ENCODE peak calls at places on chromosomes 2 and 18, in four cellular contexts. One of them, this sample, is unnamed.

GRCh38 chr2:18149660-18150246 is 271.3 kb downstream of the KCNS3 start:
- DNase-seq in AG04450: peak; percentile 30
- DNase-seq in heart right ventricle: no peak
- DNase-seq in H9: no peak
- DNase-seq in this sample: peak; percentile 17

GRCh38 chr2:133822901-133823550 is 254.8 kb upstream of the NCKAP5 start:
- DNase-seq in AG04450: no peak
- DNase-seq in heart right ventricle: no peak
- DNase-seq in H9: no peak
- DNase-seq in this sample: no peak

GRCh38 chr2:227703961-227704360 is 13.9 kb downstream of the SLC19A3 start:
- DNase-seq in AG04450: no peak
- DNase-seq in heart right ventricle: no peak
- DNase-seq in H9: no peak
- DNase-seq in this sample: no peak

GRCh38 chr2:233107011-233107410 is 46.9 kb downstream of the INPP5D start:
- DNase-seq in AG04450: no peak
- DNase-seq in heart right ventricle: no peak
- DNase-seq in H9: no peak
- DNase-seq in this sample: no peak

GRCh38 chr18:43671431-43671830 is 394.1 kb upstream of the SYT4 start:
- DNase-seq in AG04450: no peak
- DNase-seq in heart right ventricle: no peak
- DNase-seq in H9: no peak
- DNase-seq in this sample: no peak

GRCh38 chr2:114642371-114642770 is 199.9 kb downstream of the DPP10 start:
- DNase-seq in AG04450: no peak
- DNase-seq in heart right ventricle: no peak
- DNase-seq in H9: no peak
- DNase-seq in this sample: no peak

GRCh38 chr2:127516031-127516430 is 10.3 kb downstream of the IWS1 start:
- DNase-seq in AG04450: no peak
- DNase-seq in heart right ventricle: peak; percentile 82
- DNase-seq in H9: no peak
- DNase-seq in this sample: no peak

GRCh38 chr2:172148246-172148645 is 45.5 kb upstream of the DLX2 start:
- DNase-seq in AG04450: no peak
- DNase-seq in heart right ventricle: no peak
- DNase-seq in H9: no peak
- DNase-seq in this sample: no peak

GRCh38 chr2:28413896-28414290 is 21.2 kb downstream of the FOSL2 start:
- DNase-seq in AG04450: no peak
- DNase-seq in heart right ventricle: no peak
- DNase-seq in H9: no peak
- DNase-seq in this sample: no peak

GRCh38 chr2:168992026-168992425 is 39.1 kb downstream of the ABCB11 start:
- DNase-seq in AG04450: no peak
- DNase-seq in heart right ventricle: no peak
- DNase-seq in H9: no peak
- DNase-seq in this sample: no peak

GRCh38 chr2:10310489-10310888 is 7.8 kb downstream of the HPCAL1 start:
- DNase-seq in AG04450: no peak
- DNase-seq in heart right ventricle: no peak
- DNase-seq in H9: no peak
- DNase-seq in this sample: no peak

GRCh38 chr2:239087041-239087710 is 239.3 kb downstream of the TWIST2 start:
- DNase-seq in AG04450: no peak
- DNase-seq in heart right ventricle: no peak
- DNase-seq in H9: no peak
- DNase-seq in this sample: no peak

GRCh38 chr2:96967964-96968363 is 18.4 kb downstream of the FAM178B start:
- DNase-seq in AG04450: no peak
- DNase-seq in heart right ventricle: no peak
- DNase-seq in H9: no peak
- DNase-seq in this sample: no peak

GRCh38 chr18:9914334-9914583 is 443 bp downstream of the VAPA start:
- DNase-seq in AG04450: no peak
- DNase-seq in heart right ventricle: no peak
- DNase-seq in H9: no peak
- DNase-seq in this sample: no peak

GRCh38 chr18:51110073-51110797 is 80.2 kb downstream of the SMAD4 start:
- DNase-seq in AG04450: no peak
- DNase-seq in heart right ventricle: peak; percentile 76
- DNase-seq in H9: peak; percentile 83
- DNase-seq in this sample: no peak

GRCh38 chr18:43160509-43160908 is 45.0 kb upstream of the RIT2 start:
- DNase-seq in AG04450: no peak
- DNase-seq in heart right ventricle: no peak
- DNase-seq in H9: no peak
- DNase-seq in this sample: no peak

GRCh38 chr2:120013569-120014223 is 819 bp downstream of the EPB41L5 start:
- DNase-seq in AG04450: no peak
- DNase-seq in heart right ventricle: peak; percentile 27
- DNase-seq in H9: peak; percentile 71
- DNase-seq in this sample: no peak

GRCh38 chr2:19362094-19362649 is 3.7 kb upstream of the OSR1 start:
- DNase-seq in AG04450: no peak
- DNase-seq in heart right ventricle: no peak
- DNase-seq in H9: no peak
- DNase-seq in this sample: no peak

GRCh38 chr2:210128961-210129360 is 42.2 kb downstream of the KANSL1L start:
- DNase-seq in AG04450: no peak
- DNase-seq in heart right ventricle: no peak
- DNase-seq in H9: no peak
- DNase-seq in this sample: no peak

GRCh38 chr2:19158899-19159298 is 199.5 kb downstream of the OSR1 start:
- DNase-seq in AG04450: no peak
- DNase-seq in heart right ventricle: no peak
- DNase-seq in H9: no peak
- DNase-seq in this sample: no peak

GRCh38 chr18:67318651-67319050 is 197.9 kb downstream of the DSEL start:
- DNase-seq in AG04450: peak; percentile 16
- DNase-seq in heart right ventricle: no peak
- DNase-seq in H9: no peak
- DNase-seq in this sample: no peak

GRCh38 chr2:45330617-45331016 is 280.4 kb downstream of the SRBD1 start:
- DNase-seq in AG04450: no peak
- DNase-seq in heart right ventricle: no peak
- DNase-seq in H9: no peak
- DNase-seq in this sample: no peak

GRCh38 chr2:153477096-153477555 is 1.4 kb downstream of the RPRM start:
- DNase-seq in AG04450: no peak
- DNase-seq in heart right ventricle: peak; percentile 12
- DNase-seq in H9: peak; percentile 67
- DNase-seq in this sample: no peak

GRCh38 chr2:240597054-240597418 is 10.5 kb downstream of the CAPN10 start:
- DNase-seq in AG04450: no peak
- DNase-seq in heart right ventricle: no peak
- DNase-seq in H9: no peak
- DNase-seq in this sample: no peak

GRCh38 chr18:1408331-1408835 is 503.7 kb downstream of the ADCYAP1 start:
- DNase-seq in AG04450: no peak
- DNase-seq in heart right ventricle: no peak
- DNase-seq in H9: no peak
- DNase-seq in this sample: no peak

GRCh38 chr2:225173909-225174308 is 131.6 kb upstream of the DOCK10 start:
- DNase-seq in AG04450: no peak
- DNase-seq in heart right ventricle: no peak
- DNase-seq in H9: no peak
- DNase-seq in this sample: no peak

GRCh38 chr2:46297546-46298271 is 502 bp downstream of the EPAS1 start:
- DNase-seq in AG04450: no peak
- DNase-seq in heart right ventricle: peak; percentile 70
- DNase-seq in H9: peak; percentile 72
- DNase-seq in this sample: no peak

GRCh38 chr2:72576861-72577260 is 249.0 kb downstream of the EXOC6B start:
- DNase-seq in AG04450: no peak
- DNase-seq in heart right ventricle: no peak
- DNase-seq in H9: no peak
- DNase-seq in this sample: no peak

GRCh38 chr2:9082158-9082557 is 78.7 kb upstream of the MBOAT2 start:
- DNase-seq in AG04450: no peak
- DNase-seq in heart right ventricle: no peak
- DNase-seq in H9: no peak
- DNase-seq in this sample: no peak

GRCh38 chr2:46751897-46752296 is 163.7 kb downstream of the MCFD2 start:
- DNase-seq in AG04450: no peak
- DNase-seq in heart right ventricle: no peak
- DNase-seq in H9: no peak
- DNase-seq in this sample: no peak

GRCh38 chr2:171149986-171150693 is 10.6 kb downstream of the TLK1 start:
- DNase-seq in AG04450: no peak
- DNase-seq in heart right ventricle: no peak
- DNase-seq in H9: no peak
- DNase-seq in this sample: no peak

GRCh38 chr2:29129586-29130281 is 14.5 kb downstream of the CLIP4 start:
- DNase-seq in AG04450: no peak
- DNase-seq in heart right ventricle: no peak
- DNase-seq in H9: no peak
- DNase-seq in this sample: no peak

GRCh38 chr2:54627973-54628372 is 95.5 kb upstream of the EML6 start:
- DNase-seq in AG04450: no peak
- DNase-seq in heart right ventricle: no peak
- DNase-seq in H9: no peak
- DNase-seq in this sample: no peak

GRCh38 chr18:78643981-78644380 is 335.6 kb upstream of the SALL3 start:
- DNase-seq in AG04450: no peak
- DNase-seq in heart right ventricle: no peak
- DNase-seq in H9: no peak
- DNase-seq in this sample: no peak

GRCh38 chr2:241187101-241187690 is 1.3 kb upstream of the ANO7 start:
- DNase-seq in AG04450: no peak
- DNase-seq in heart right ventricle: no peak
- DNase-seq in H9: no peak
- DNase-seq in this sample: no peak

GRCh38 chr2:43018179-43019024 is 208.0 kb downstream of the ZFP36L2 start:
- DNase-seq in AG04450: peak; percentile 60
- DNase-seq in heart right ventricle: peak; percentile 79
- DNase-seq in H9: no peak
- DNase-seq in this sample: no peak

GRCh38 chr2:14944562-14945346 is 312.2 kb downstream of the LRATD1 start:
- DNase-seq in AG04450: peak; percentile 8
- DNase-seq in heart right ventricle: no peak
- DNase-seq in H9: peak; percentile 76
- DNase-seq in this sample: peak; percentile 8
- TF ChIP-seq CTCF in AG04450: peak; percentile 56
- TF ChIP-seq CTCF in heart right ventricle: no peak
- TF ChIP-seq CTCF in H9: peak; percentile 83
- TF ChIP-seq CTCF in this sample: peak; percentile 59

GRCh38 chr18:6414118-6414722 is 491 bp downstream of the L3MBTL4 start:
- DNase-seq in AG04450: no peak
- DNase-seq in heart right ventricle: peak; percentile 60
- DNase-seq in H9: peak; percentile 42
- DNase-seq in this sample: no peak
- TF ChIP-seq CTCF in AG04450: no peak
- TF ChIP-seq CTCF in heart right ventricle: peak; percentile 11
- TF ChIP-seq CTCF in H9: peak; percentile 27
- TF ChIP-seq CTCF in this sample: no peak

GRCh38 chr18:76306685-76307292 is 188.3 kb downstream of the ZNF516 start:
- DNase-seq in AG04450: no peak
- DNase-seq in heart right ventricle: no peak
- DNase-seq in H9: no peak
- DNase-seq in this sample: no peak
- TF ChIP-seq CTCF in AG04450: no peak
- TF ChIP-seq CTCF in heart right ventricle: no peak
- TF ChIP-seq CTCF in H9: peak; percentile 71
- TF ChIP-seq CTCF in this sample: peak; percentile 74

GRCh38 chr18:33830210-33830609 is 252.2 kb downstream of the ASXL3 start:
- DNase-seq in AG04450: no peak
- DNase-seq in heart right ventricle: no peak
- DNase-seq in H9: no peak
- DNase-seq in this sample: no peak

GRCh38 chr18:33828949-33829348 is 250.9 kb downstream of the ASXL3 start:
- DNase-seq in AG04450: no peak
- DNase-seq in heart right ventricle: no peak
- DNase-seq in H9: no peak
- DNase-seq in this sample: no peak

GRCh38 chr18:33831424-33831823 is 253.4 kb downstream of the ASXL3 start:
- DNase-seq in AG04450: no peak
- DNase-seq in heart right ventricle: no peak
- DNase-seq in H9: no peak
- DNase-seq in this sample: no peak

GRCh38 chr18:33821503-33821902 is 243.5 kb downstream of the ASXL3 start:
- DNase-seq in AG04450: no peak
- DNase-seq in heart right ventricle: no peak
- DNase-seq in H9: no peak
- DNase-seq in this sample: no peak

DNA sequence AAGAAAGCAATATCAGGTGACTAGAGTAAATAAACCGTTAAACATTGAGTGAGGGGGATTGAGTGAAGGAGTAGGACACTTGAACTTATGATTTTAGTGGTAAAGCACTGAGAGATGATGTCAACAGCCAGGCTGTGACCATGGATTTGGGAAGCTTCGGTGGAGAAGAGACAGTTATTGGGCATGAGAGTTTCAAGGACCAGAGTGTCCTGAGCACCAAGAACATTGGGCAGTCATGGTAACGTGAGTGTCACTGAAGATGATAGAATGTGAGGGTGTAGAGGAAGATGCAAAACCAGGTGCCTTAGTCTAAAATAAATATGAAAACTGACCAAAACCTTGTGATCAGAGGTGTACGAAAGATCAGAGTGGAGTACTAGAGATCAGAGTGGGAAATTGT is 248.1 kb downstream of the ASXL3 start:
- DNase-seq in AG04450: no peak
- DNase-seq in heart right ventricle: no peak
- DNase-seq in H9: no peak
- DNase-seq in this sample: no peak
- TF ChIP-seq CTCF in AG04450: no peak
- TF ChIP-seq CTCF in heart right ventricle: no peak
- TF ChIP-seq CTCF in H9: no peak
- TF ChIP-seq CTCF in this sample: no peak

This sample was measured in Panc1.